ENCODE peak calls at places on chromosomes 5 and 9, in eight cellular contexts. Z is HCT116, H is stomach, V is breast epithelium, A is sigmoid colon, G is prostate gland, T is spleen, E is H1. B is an unnamed sample.

GRCh38 chr5:173689713-173690360 is 73.4 kb upstream of the BOD1 start:
- DNase-seq in Z (no peak), H (peak), V (peak), A (no peak), G (no peak), T (no peak), E (no peak), B (peak)

GRCh38 chr9:121272401-121272948 is 4.5 kb downstream of the GSN start:
- DNase-seq in Z (no peak), H (no peak), V (no peak), A (peak), G (no peak), T (no peak), E (no peak), B (no peak)

GRCh38 chr5:76337949-76338589 is 65.0 kb upstream of the IQGAP2 start:
- DNase-seq in Z (peak), H (peak), V (peak), A (no peak), G (peak), T (no peak), E (peak), B (peak)

GRCh38 chr5:151262532-151262931 is 9.5 kb downstream of the GM2A start:
- DNase-seq in Z (no peak), H (no peak), V (no peak), A (no peak), G (no peak), T (no peak), E (no peak), B (no peak)

GRCh38 chr5:110757118-110757729 is 18.4 kb downstream of the SLC25A46 start:
- DNase-seq in Z (peak), H (no peak), V (no peak), A (no peak), G (no peak), T (no peak), E (no peak), B (no peak)

GRCh38 chr5:82642313-82642712 is 364.2 kb upstream of the RPS23 start:
- DNase-seq in Z (no peak), H (no peak), V (no peak), A (no peak), G (no peak), T (no peak), E (no peak), B (no peak)

GRCh38 chr5:91022518-91022917 is 360.6 kb downstream of the ARRDC3 start:
- DNase-seq in Z (no peak), H (no peak), V (no peak), A (no peak), G (no peak), T (no peak), E (no peak), B (no peak)

GRCh38 chr5:14831006-14831338 is 40.6 kb downstream of the ANKH start:
- DNase-seq in Z (no peak), H (no peak), V (no peak), A (no peak), G (no peak), T (no peak), E (no peak), B (no peak)

GRCh38 chr5:176570044-176570443 is 20.9 kb downstream of the CDHR2 start:
- DNase-seq in Z (no peak), H (no peak), V (no peak), A (no peak), G (no peak), T (no peak), E (no peak), B (no peak)

GRCh38 chr5:140159014-140159927 is 15.7 kb upstream of the CYSTM1 start:
- DNase-seq in Z (no peak), H (no peak), V (no peak), A (no peak), G (no peak), T (no peak), E (no peak), B (no peak)

GRCh38 chr9:105299190-105299854 is 54.9 kb downstream of the SLC44A1 start:
- DNase-seq in Z (no peak), H (peak), V (no peak), A (no peak), G (no peak), T (no peak), E (no peak), B (no peak)

GRCh38 chr9:91734371-91734981 is 215.6 kb downstream of the ROR2 start:
- DNase-seq in Z (peak), H (peak), V (no peak), A (peak), G (peak), T (peak), E (peak), B (peak)

GRCh38 chr9:19926774-19927173 is 137.9 kb upstream of the SLC24A2 start:
- DNase-seq in Z (no peak), H (no peak), V (no peak), A (no peak), G (no peak), T (no peak), E (no peak), B (no peak)

GRCh38 chr9:112945620-112946208 is 55.0 kb upstream of the SLC46A2 start:
- DNase-seq in Z (no peak), H (no peak), V (no peak), A (no peak), G (no peak), T (no peak), E (peak), B (no peak)

GRCh38 chr9:91659529-91660294 is 236.1 kb upstream of the NFIL3 start:
- DNase-seq in Z (peak), H (no peak), V (no peak), A (no peak), G (peak), T (no peak), E (no peak), B (no peak)

GRCh38 chr5:149543361-149544198 is 7.7 kb downstream of the CSNK1A1 start:
- DNase-seq in Z (no peak), H (no peak), V (no peak), A (no peak), G (no peak), T (no peak), E (no peak), B (no peak)

GRCh38 chr5:110853267-110853666 is 114.5 kb downstream of the SLC25A46 start:
- DNase-seq in Z (no peak), H (no peak), V (no peak), A (no peak), G (no peak), T (no peak), E (no peak), B (no peak)

GRCh38 chr5:121189569-121190305 is 661.9 kb upstream of the FTMT start:
- DNase-seq in Z (no peak), H (no peak), V (no peak), A (no peak), G (no peak), T (no peak), E (no peak), B (no peak)

GRCh38 chr5:135204151-135204600 is 170.1 kb upstream of the PITX1 start:
- DNase-seq in Z (no peak), H (no peak), V (no peak), A (no peak), G (no peak), T (no peak), E (no peak), B (no peak)

GRCh38 chr5:157857821-157858526 is 971 bp downstream of the CLINT1 start:
- DNase-seq in Z (no peak), H (no peak), V (no peak), A (no peak), G (no peak), T (no peak), E (no peak), B (no peak)

GRCh38 chr5:145495741-145496140 is 339.4 kb downstream of the PRELID2 start:
- DNase-seq in Z (peak), H (peak), V (no peak), A (no peak), G (no peak), T (no peak), E (no peak), B (no peak)
- TF ChIP-seq POLR2AphosphoS5 in Z (peak), H (peak), V (no peak), A (no peak), G (no peak), T (no peak), E (no peak), B (no peak)

DNA sequence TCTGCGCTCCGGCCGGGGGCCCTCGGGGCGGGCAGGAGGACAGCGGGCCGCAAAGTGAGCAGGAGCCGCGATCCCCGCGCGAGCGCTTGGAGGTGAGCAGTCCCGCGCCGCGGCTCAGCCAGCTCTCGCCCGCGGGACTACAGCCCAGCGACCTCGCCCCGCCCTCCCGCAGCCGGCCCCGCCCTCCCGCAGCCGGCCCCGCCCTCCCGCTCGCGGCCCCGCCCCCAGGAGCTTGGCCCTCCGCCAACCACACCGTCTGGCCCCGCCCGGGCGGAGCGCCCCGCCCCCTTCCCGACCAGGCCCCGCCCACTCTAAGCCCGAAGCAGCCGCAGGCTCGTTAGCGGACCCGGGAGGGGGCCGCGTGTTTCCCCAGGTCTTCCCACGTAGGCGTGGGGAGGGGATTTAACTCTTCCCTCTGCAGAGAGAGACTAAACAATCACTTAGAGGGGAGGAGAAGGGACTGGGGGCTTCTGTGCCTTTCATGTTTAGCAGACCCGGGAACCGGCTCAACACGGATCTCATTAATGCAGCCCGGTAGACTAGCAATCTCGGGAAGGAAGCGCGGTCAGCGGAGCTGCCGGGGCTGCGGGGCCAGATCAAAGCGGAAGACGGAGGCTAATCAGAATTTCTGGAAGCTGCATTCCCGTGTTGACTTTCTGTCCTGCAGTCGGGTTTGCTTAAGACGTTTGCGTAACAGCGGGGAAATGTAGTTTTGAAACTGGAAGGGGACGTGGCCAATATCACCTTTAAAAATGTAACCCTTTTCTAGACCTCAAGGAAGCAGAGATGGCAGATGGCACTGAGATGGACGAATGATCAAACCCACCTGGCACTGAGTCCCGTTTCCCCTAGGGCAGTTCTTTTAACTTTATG is at the start of gene MYO10:
- DNase-seq in Z (no peak), H (peak), V (peak), A (peak), G (peak), T (peak), E (peak), B (peak)
- TF ChIP-seq POLR2A in Z (peak), H (no peak), V (no peak), A (peak), G (peak), T (no peak), E (peak), B (no peak)

GRCh38 chr9:131092030-131092429 is 4.3 kb upstream of the AIF1L start:
- DNase-seq in Z (no peak), H (no peak), V (no peak), A (no peak), G (no peak), T (no peak), E (no peak), B (no peak)

GRCh38 chr9:131094622-131095021 is 1.7 kb upstream of the AIF1L start:
- DNase-seq in Z (no peak), H (no peak), V (no peak), A (no peak), G (no peak), T (no peak), E (no peak), B (no peak)

GRCh38 chr9:131091352-131091992 is 4.9 kb upstream of the AIF1L start:
- DNase-seq in Z (no peak), H (peak), V (no peak), A (no peak), G (no peak), T (no peak), E (no peak), B (no peak)

GRCh38 chr9:131094015-131094414 is 2.3 kb upstream of the AIF1L start:
- DNase-seq in Z (no peak), H (no peak), V (no peak), A (no peak), G (no peak), T (no peak), E (no peak), B (no peak)

DNA sequence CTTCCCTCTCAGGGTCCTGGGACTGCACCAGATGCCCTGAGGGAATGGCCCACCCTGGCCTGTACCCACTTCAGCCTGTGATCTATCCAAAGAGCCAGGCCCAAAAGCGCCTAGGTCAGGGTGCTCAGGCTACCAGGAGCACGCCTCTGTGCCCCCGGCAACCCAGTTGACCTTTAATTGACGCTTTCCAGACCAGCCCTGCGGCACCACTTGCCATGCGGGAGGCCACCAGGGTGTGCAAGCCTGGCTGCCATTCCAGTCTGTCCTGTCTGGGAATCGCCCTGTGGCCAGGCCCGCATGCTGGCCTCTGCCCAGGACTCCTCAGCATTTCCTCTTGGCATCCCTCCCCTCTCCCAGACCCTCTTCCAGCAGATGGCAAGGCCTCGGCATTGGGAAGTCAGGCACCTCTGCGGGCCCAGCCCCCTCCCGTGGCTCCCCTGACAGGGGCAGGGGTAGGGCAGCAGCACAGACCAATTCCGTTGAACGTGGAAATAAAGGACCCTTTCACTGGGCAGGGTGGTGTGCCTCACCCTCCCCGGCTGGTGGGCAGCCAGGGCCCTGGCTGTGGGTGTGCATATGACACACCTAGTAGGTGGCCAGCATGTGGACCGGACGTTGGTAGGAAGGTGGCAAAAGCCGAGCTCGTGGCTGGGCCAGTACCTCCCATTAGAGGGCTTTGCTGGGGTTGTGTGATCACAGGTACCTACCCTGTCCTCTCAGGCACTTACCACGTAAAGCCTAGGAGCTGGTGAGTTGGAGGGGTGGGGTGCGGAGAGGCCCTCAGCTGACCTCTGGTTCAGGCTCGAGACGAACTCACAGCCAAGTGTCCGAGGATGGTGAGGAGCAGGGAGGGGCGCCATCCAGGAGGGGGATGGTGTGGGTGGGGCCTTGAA is 3.5 kb upstream of the AIF1L start:
- DNase-seq in Z (no peak), H (peak), V (no peak), A (no peak), G (no peak), T (no peak), E (no peak), B (no peak)
- TF ChIP-seq POLR2AphosphoS5 in Z (no peak), H (no peak), V (no peak), A (no peak), G (no peak), T (peak), E (no peak), B (no peak)

DNA sequence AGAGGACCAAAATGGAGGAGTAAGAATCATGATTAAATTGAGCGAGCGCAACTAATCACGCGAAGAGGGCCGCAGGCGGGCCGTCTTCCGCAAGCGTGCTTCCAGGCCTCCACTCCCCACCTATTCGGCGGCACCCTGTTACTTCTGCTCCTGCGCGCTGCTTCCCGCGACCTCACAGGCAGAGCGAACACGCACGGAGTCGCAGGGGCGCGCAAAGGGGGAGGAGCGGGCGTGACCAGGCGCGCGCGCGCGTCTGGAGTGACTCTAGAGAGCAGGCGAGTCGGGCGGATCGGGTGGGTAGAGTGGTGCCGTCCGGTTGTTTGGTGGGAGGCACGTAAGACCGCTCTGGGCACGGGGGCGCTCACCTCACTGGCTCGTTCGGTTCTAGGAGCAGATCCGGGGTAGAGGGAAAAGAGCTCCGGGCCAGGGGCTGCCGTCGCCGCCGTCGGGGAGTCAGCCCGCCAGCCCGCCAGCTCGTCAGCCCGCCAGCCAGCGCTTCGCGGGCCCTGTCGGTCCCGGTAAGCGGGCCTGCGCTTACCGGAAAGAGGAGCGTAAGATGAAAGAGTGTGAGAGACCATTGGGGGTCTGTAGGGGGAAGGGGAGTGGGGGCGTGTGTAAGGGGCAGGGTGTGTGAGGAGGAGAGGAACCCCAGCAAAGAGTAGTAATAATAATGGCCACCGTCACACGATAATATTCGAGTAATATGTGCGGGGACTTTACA is at the start of gene CNOT8:
- DNase-seq in Z (peak), H (peak), V (peak), A (peak), G (peak), T (peak), E (peak), B (peak)
- TF ChIP-seq POLR2A in Z (peak), H (peak), V (peak), A (peak), G (peak), T (peak), E (peak), B (peak)

B was measured in GM12892.